ENCODE peak calls at places on chromosomes 5 and 9, in eight cellular contexts. W is upper lobe of right lung; X is T-helper 2 cell; O is activated CD4-positive, CD25-positive, alpha-beta regulatory T cell; F is left colon; J is NCI-H1436; B is uterus; U is MCF 10A. P is an unnamed sample.

GRCh38 chr9:101705135-101705661 is 33.2 kb downstream of the GRIN3A start:
- DNase-seq in X (peak; percentile 42), W (no peak), U (peak; percentile 32), F (peak; percentile 86), O (no peak), J (no peak), B (no peak), P (no peak)

GRCh38 chr5:96481396-96481795 is 48.3 kb upstream of the PCSK1 start:
- DNase-seq in W (no peak), X (no peak), B (no peak), F (no peak), U (no peak), J (no peak), O (no peak), P (no peak)

GRCh38 chr9:77163889-77164288 is 13.4 kb upstream of the VPS13A start:
- DNase-seq in F (no peak), B (no peak), O (no peak), J (no peak), X (no peak), W (no peak), U (peak; percentile 81), P (no peak)

GRCh38 chr9:89319015-89319905 is 960 bp downstream of the SECISBP2 start:
- DNase-seq in X (no peak), J (no peak), B (no peak), W (no peak), O (no peak), F (no peak), U (peak; percentile 9), P (no peak)

GRCh38 chr9:112642126-112642525 is 75.8 kb downstream of the INIP start:
- DNase-seq in W (no peak), B (no peak), U (no peak), F (no peak), O (no peak), X (no peak), J (no peak), P (no peak)

GRCh38 chr5:36728697-36729543 is 122.5 kb downstream of the SLC1A3 start:
- DNase-seq in O (no peak), U (peak; percentile 67), F (no peak), B (no peak), W (no peak), X (peak; percentile 61), J (peak; percentile 39), P (no peak)

GRCh38 chr9:130433168-130433946 is 11.4 kb upstream of the ASS1 start:
- DNase-seq in J (peak; percentile 43), B (no peak), W (no peak), F (no peak), X (peak; percentile 47), O (no peak), U (no peak), P (no peak)

GRCh38 chr5:87400305-87400899 is 12.3 kb downstream of the CCNH start:
- DNase-seq in B (no peak), O (no peak), J (peak; percentile 34), X (peak; percentile 54), U (peak; percentile 46), F (no peak), W (no peak), P (no peak)

GRCh38 chr9:101352892-101353462 is 31.8 kb downstream of the BAAT start:
- DNase-seq in F (no peak), W (no peak), U (no peak), X (no peak), B (no peak), J (no peak), O (no peak), P (no peak)

GRCh38 chr5:110008131-110008530 is 318.4 kb downstream of the MAN2A1 start:
- DNase-seq in B (no peak), F (no peak), O (no peak), X (no peak), W (no peak), J (no peak), U (no peak), P (no peak)

GRCh38 chr5:134142806-134143205 is 28.3 kb downstream of the TCF7 start:
- DNase-seq in U (no peak), J (no peak), B (no peak), O (no peak), F (no peak), W (peak; percentile 44), X (no peak), P (peak; percentile 29)

GRCh38 chr9:127076860-127077657 is 45.4 kb downstream of the ANGPTL2 start:
- DNase-seq in U (peak; percentile 4), F (no peak), J (no peak), B (peak; percentile 48), O (no peak), X (no peak), W (no peak), P (peak; percentile 63)

GRCh38 chr5:149219584-149219983 is 52.1 kb upstream of the AFAP1L1 start:
- DNase-seq in X (no peak), B (no peak), O (no peak), W (no peak), F (no peak), U (no peak), J (no peak), P (no peak)

GRCh38 chr9:81825831-81826540 is 102.2 kb upstream of the SPATA31D4 start:
- DNase-seq in W (no peak), F (no peak), U (peak; percentile 17), B (no peak), X (no peak), O (no peak), J (no peak), P (no peak)

GRCh38 chr9:17988489-17988888 is 409.6 kb downstream of the SH3GL2 start:
- DNase-seq in J (no peak), U (no peak), F (no peak), X (no peak), O (no peak), W (no peak), B (no peak), P (no peak)

GRCh38 chr5:135169753-135170152 is 135.7 kb upstream of the PITX1 start:
- DNase-seq in B (no peak), F (no peak), O (no peak), W (no peak), J (no peak), U (no peak), X (no peak), P (no peak)

GRCh38 chr9:94245651-94246050 is 13.4 kb upstream of the ZNF169 start:
- DNase-seq in U (no peak), W (no peak), X (no peak), B (no peak), F (no peak), J (no peak), O (no peak), P (no peak)

GRCh38 chr5:160628295-160629006 is 206.8 kb downstream of the PTTG1 start:
- DNase-seq in J (no peak), W (no peak), X (no peak), B (no peak), O (no peak), F (no peak), U (no peak), P (no peak)

GRCh38 chr5:78526049-78526525 is 122.5 kb downstream of the LHFPL2 start:
- DNase-seq in X (peak; percentile 78), U (peak; percentile 79), W (no peak), O (no peak), F (no peak), J (no peak), B (no peak), P (no peak)

GRCh38 chr9:136587145-136587943 is 41.5 kb upstream of the NOTCH1 start:
- DNase-seq in J (no peak), O (no peak), X (no peak), F (peak; percentile 72), W (peak; percentile 86), B (peak; percentile 81), U (no peak), P (peak; percentile 91)